ENCODE peak calls at places on chromosomes 16 and 17, in six cellular contexts. One of them, this sample, is unnamed.
A peak's percentile ranks its signal among the peaks of the same experiment; 100 is the strongest.

GRCh38 chr16:46885960-46886763 is 2.0 kb downstream of the GPT2 start:
- DNase-seq in fibroblast of lung: peak; percentile 56
- DNase-seq in CD4-positive, alpha-beta memory T cell: no peak
- DNase-seq in left ventricle myocardium inferior: no peak
- DNase-seq in RWPE2: no peak
- DNase-seq in ovary: no peak
- DNase-seq in this sample: no peak

GRCh38 chr16:760498-761343 is at the start of gene MSLN:
- DNase-seq in CD4-positive, alpha-beta memory T cell: no peak
- DNase-seq in fibroblast of lung: no peak
- DNase-seq in RWPE2: peak; percentile 88
- DNase-seq in ovary: no peak
- DNase-seq in left ventricle myocardium inferior: no peak
- DNase-seq in this sample: no peak

GRCh38 chr17:21361020-21361809 is 14.9 kb upstream of the KCNJ12 start:
- DNase-seq in left ventricle myocardium inferior: no peak
- DNase-seq in CD4-positive, alpha-beta memory T cell: no peak
- DNase-seq in fibroblast of lung: no peak
- DNase-seq in ovary: no peak
- DNase-seq in RWPE2: no peak
- DNase-seq in this sample: no peak

GRCh38 chr17:79615926-79616325 is 5.1 kb upstream of the RBFOX3 start:
- DNase-seq in CD4-positive, alpha-beta memory T cell: no peak
- DNase-seq in fibroblast of lung: no peak
- DNase-seq in left ventricle myocardium inferior: peak; percentile 5
- DNase-seq in RWPE2: peak; percentile 25
- DNase-seq in ovary: no peak
- DNase-seq in this sample: peak; percentile 35

GRCh38 chr16:53449816-53450517 is 15.7 kb downstream of the RBL2 start:
- DNase-seq in ovary: no peak
- DNase-seq in fibroblast of lung: no peak
- DNase-seq in RWPE2: no peak
- DNase-seq in CD4-positive, alpha-beta memory T cell: no peak
- DNase-seq in left ventricle myocardium inferior: no peak
- DNase-seq in this sample: no peak

GRCh38 chr17:41835800-41836549 is at the start of gene NT5C3B:
- DNase-seq in left ventricle myocardium inferior: peak; percentile 65
- DNase-seq in ovary: peak; percentile 64
- DNase-seq in fibroblast of lung: no peak
- DNase-seq in RWPE2: no peak
- DNase-seq in CD4-positive, alpha-beta memory T cell: peak; percentile 35
- DNase-seq in this sample: peak; percentile 91

GRCh38 chr17:78563189-78564145 is 13.7 kb downstream of the DNAH17 start:
- DNase-seq in CD4-positive, alpha-beta memory T cell: no peak
- DNase-seq in ovary: no peak
- DNase-seq in RWPE2: no peak
- DNase-seq in left ventricle myocardium inferior: peak; percentile 56
- DNase-seq in fibroblast of lung: no peak
- DNase-seq in this sample: peak; percentile 63

GRCh38 chr17:74125160-74125559 is 78.3 kb upstream of the RPL38 start:
- DNase-seq in RWPE2: no peak
- DNase-seq in ovary: no peak
- DNase-seq in CD4-positive, alpha-beta memory T cell: no peak
- DNase-seq in fibroblast of lung: no peak
- DNase-seq in left ventricle myocardium inferior: no peak
- DNase-seq in this sample: no peak

GRCh38 chr17:31830971-31831755 is 27.9 kb downstream of the COPRS start:
- DNase-seq in ovary: no peak
- DNase-seq in fibroblast of lung: peak; percentile 55
- DNase-seq in RWPE2: no peak
- DNase-seq in left ventricle myocardium inferior: no peak
- DNase-seq in CD4-positive, alpha-beta memory T cell: no peak
- DNase-seq in this sample: no peak

GRCh38 chr17:35046740-35047283 is 16.7 kb downstream of the RFFL start:
- DNase-seq in fibroblast of lung: peak; percentile 30
- DNase-seq in RWPE2: no peak
- DNase-seq in ovary: no peak
- DNase-seq in CD4-positive, alpha-beta memory T cell: peak; percentile 71
- DNase-seq in left ventricle myocardium inferior: no peak
- DNase-seq in this sample: no peak

GRCh38 chr17:13728751-13729150 is 127.0 kb upstream of the HS3ST3A1 start:
- DNase-seq in RWPE2: no peak
- DNase-seq in CD4-positive, alpha-beta memory T cell: no peak
- DNase-seq in left ventricle myocardium inferior: no peak
- DNase-seq in ovary: no peak
- DNase-seq in fibroblast of lung: no peak
- DNase-seq in this sample: no peak

GRCh38 chr16:2190659-2191445 is 5.6 kb downstream of the CASKIN1 start:
- DNase-seq in ovary: no peak
- DNase-seq in fibroblast of lung: no peak
- DNase-seq in RWPE2: no peak
- DNase-seq in CD4-positive, alpha-beta memory T cell: no peak
- DNase-seq in left ventricle myocardium inferior: no peak
- DNase-seq in this sample: no peak

GRCh38 chr17:79014158-79014758 is 4.7 kb upstream of the CANT1 start:
- DNase-seq in CD4-positive, alpha-beta memory T cell: no peak
- DNase-seq in left ventricle myocardium inferior: no peak
- DNase-seq in ovary: no peak
- DNase-seq in RWPE2: no peak
- DNase-seq in fibroblast of lung: no peak
- DNase-seq in this sample: no peak

GRCh38 chr17:40859536-40859935 is 7.5 kb downstream of the KRT12 start:
- DNase-seq in RWPE2: no peak
- DNase-seq in ovary: no peak
- DNase-seq in fibroblast of lung: no peak
- DNase-seq in left ventricle myocardium inferior: no peak
- DNase-seq in CD4-positive, alpha-beta memory T cell: no peak
- DNase-seq in this sample: no peak

GRCh38 chr16:29820730-29821662 is 734 bp downstream of the MVP start:
- DNase-seq in CD4-positive, alpha-beta memory T cell: peak; percentile 28
- DNase-seq in RWPE2: no peak
- DNase-seq in ovary: peak; percentile 72
- DNase-seq in fibroblast of lung: no peak
- DNase-seq in left ventricle myocardium inferior: no peak
- DNase-seq in this sample: peak; percentile 86

GRCh38 chr17:19384723-19385391 is 2.1 kb downstream of the MFAP4 start:
- DNase-seq in CD4-positive, alpha-beta memory T cell: no peak
- DNase-seq in fibroblast of lung: peak; percentile 99
- DNase-seq in ovary: peak; percentile 97
- DNase-seq in RWPE2: no peak
- DNase-seq in left ventricle myocardium inferior: peak; percentile 89
- DNase-seq in this sample: peak; percentile 91

GRCh38 chr17:45729284-45729907 is 54.7 kb upstream of the CRHR1 start:
- DNase-seq in ovary: no peak
- DNase-seq in fibroblast of lung: no peak
- DNase-seq in left ventricle myocardium inferior: no peak
- DNase-seq in CD4-positive, alpha-beta memory T cell: no peak
- DNase-seq in RWPE2: no peak
- DNase-seq in this sample: peak; percentile 26

GRCh38 chr17:63928172-63928666 is 3.9 kb downstream of the CD79B start:
- DNase-seq in ovary: no peak
- DNase-seq in CD4-positive, alpha-beta memory T cell: no peak
- DNase-seq in RWPE2: no peak
- DNase-seq in left ventricle myocardium inferior: peak; percentile 6
- DNase-seq in fibroblast of lung: no peak
- DNase-seq in this sample: no peak

GRCh38 chr17:55607736-55608341 is 96.6 kb upstream of the SMIM36 start:
- DNase-seq in left ventricle myocardium inferior: peak; percentile 60
- DNase-seq in fibroblast of lung: peak; percentile 75
- DNase-seq in RWPE2: no peak
- DNase-seq in ovary: peak; percentile 93
- DNase-seq in CD4-positive, alpha-beta memory T cell: no peak
- DNase-seq in this sample: no peak

GRCh38 chr17:17258998-17259397 is 22.0 kb upstream of the FLCN start:
- DNase-seq in ovary: no peak
- DNase-seq in left ventricle myocardium inferior: no peak
- DNase-seq in CD4-positive, alpha-beta memory T cell: no peak
- DNase-seq in fibroblast of lung: no peak
- DNase-seq in RWPE2: no peak
- DNase-seq in this sample: no peak

GRCh38 chr17:77786740-77787505 is 171.6 kb upstream of the TNRC6C start:
- DNase-seq in ovary: no peak
- DNase-seq in CD4-positive, alpha-beta memory T cell: no peak
- DNase-seq in left ventricle myocardium inferior: no peak
- DNase-seq in fibroblast of lung: no peak
- DNase-seq in RWPE2: no peak
- DNase-seq in this sample: no peak

GRCh38 chr17:31842416-31843381 is 16.3 kb downstream of the COPRS start:
- DNase-seq in CD4-positive, alpha-beta memory T cell: peak; percentile 59
- DNase-seq in left ventricle myocardium inferior: peak; percentile 57
- DNase-seq in ovary: peak; percentile 79
- DNase-seq in RWPE2: no peak
- DNase-seq in fibroblast of lung: peak; percentile 82
- DNase-seq in this sample: peak; percentile 90

GRCh38 chr16:87182759-87183158 is 134.4 kb downstream of the C16orf95 start:
- DNase-seq in CD4-positive, alpha-beta memory T cell: no peak
- DNase-seq in left ventricle myocardium inferior: no peak
- DNase-seq in ovary: no peak
- DNase-seq in RWPE2: no peak
- DNase-seq in fibroblast of lung: no peak
- DNase-seq in this sample: no peak

GRCh38 chr17:682150-682549 is 32.5 kb downstream of the VPS53 start:
- DNase-seq in RWPE2: no peak
- DNase-seq in fibroblast of lung: no peak
- DNase-seq in CD4-positive, alpha-beta memory T cell: no peak
- DNase-seq in left ventricle myocardium inferior: no peak
- DNase-seq in ovary: no peak
- DNase-seq in this sample: no peak

GRCh38 chr16:58543685-58544084 is 28.4 kb downstream of the SETD6 start:
- DNase-seq in ovary: no peak
- DNase-seq in CD4-positive, alpha-beta memory T cell: no peak
- DNase-seq in fibroblast of lung: no peak
- DNase-seq in left ventricle myocardium inferior: no peak
- DNase-seq in RWPE2: no peak
- DNase-seq in this sample: no peak

GRCh38 chr16:47374629-47375028 is 86.2 kb downstream of the ITFG1 start:
- DNase-seq in fibroblast of lung: peak; percentile 52
- DNase-seq in RWPE2: no peak
- DNase-seq in left ventricle myocardium inferior: no peak
- DNase-seq in ovary: no peak
- DNase-seq in CD4-positive, alpha-beta memory T cell: no peak
- DNase-seq in this sample: no peak

GRCh38 chr17:78019976-78020716 is 61.6 kb downstream of the TNRC6C start:
- DNase-seq in fibroblast of lung: no peak
- DNase-seq in CD4-positive, alpha-beta memory T cell: no peak
- DNase-seq in ovary: no peak
- DNase-seq in left ventricle myocardium inferior: no peak
- DNase-seq in RWPE2: no peak
- DNase-seq in this sample: no peak

GRCh38 chr16:4667203-4667983 is 26.0 kb upstream of the NUDT16L1 start:
- DNase-seq in ovary: no peak
- DNase-seq in CD4-positive, alpha-beta memory T cell: no peak
- DNase-seq in fibroblast of lung: no peak
- DNase-seq in RWPE2: no peak
- DNase-seq in left ventricle myocardium inferior: no peak
- DNase-seq in this sample: no peak

GRCh38 chr16:4661661-4662060 is 31.7 kb upstream of the NUDT16L1 start:
- DNase-seq in CD4-positive, alpha-beta memory T cell: no peak
- DNase-seq in ovary: no peak
- DNase-seq in left ventricle myocardium inferior: no peak
- DNase-seq in RWPE2: no peak
- DNase-seq in fibroblast of lung: no peak
- DNase-seq in this sample: no peak

GRCh38 chr16:4663756-4664465 is 29.5 kb upstream of the NUDT16L1 start:
- DNase-seq in RWPE2: no peak
- DNase-seq in ovary: no peak
- DNase-seq in left ventricle myocardium inferior: peak; percentile 53
- DNase-seq in CD4-positive, alpha-beta memory T cell: no peak
- DNase-seq in fibroblast of lung: no peak
- DNase-seq in this sample: no peak

GRCh38 chr16:4666537-4667202 is 26.7 kb upstream of the NUDT16L1 start:
- DNase-seq in RWPE2: no peak
- DNase-seq in left ventricle myocardium inferior: no peak
- DNase-seq in CD4-positive, alpha-beta memory T cell: no peak
- DNase-seq in fibroblast of lung: no peak
- DNase-seq in ovary: no peak
- DNase-seq in this sample: no peak

GRCh38 chr16:4664538-4665418 is 28.6 kb upstream of the NUDT16L1 start:
- DNase-seq in CD4-positive, alpha-beta memory T cell: peak; percentile 65
- DNase-seq in ovary: no peak
- DNase-seq in fibroblast of lung: peak; percentile 10
- DNase-seq in left ventricle myocardium inferior: peak; percentile 45
- DNase-seq in RWPE2: no peak
- DNase-seq in this sample: no peak
- H3K4me1 ChIP-seq in CD4-positive, alpha-beta memory T cell: peaks cover 52% of the 10 kb centered on the region
- H3K4me1 ChIP-seq in ovary: peaks cover 3% of the 10 kb centered on the region
- H3K4me1 ChIP-seq in fibroblast of lung: peaks cover 4% of the 10 kb centered on the region
- H3K4me1 ChIP-seq in left ventricle myocardium inferior: peaks cover 40% of the 10 kb centered on the region
- H3K4me1 ChIP-seq in RWPE2: peaks cover 15% of the 10 kb centered on the region
- H3K4me1 ChIP-seq in this sample: no peaks in the 10 kb centered on the region

GRCh38 chr17:57930239-57930638 is 25.0 kb downstream of the CUEDC1 start:
- DNase-seq in ovary: no peak
- DNase-seq in left ventricle myocardium inferior: no peak
- DNase-seq in fibroblast of lung: no peak
- DNase-seq in RWPE2: no peak
- DNase-seq in CD4-positive, alpha-beta memory T cell: no peak
- DNase-seq in this sample: no peak
- H3K4me1 ChIP-seq in ovary: peaks cover 2% of the 10 kb centered on the region
- H3K4me1 ChIP-seq in left ventricle myocardium inferior: peaks cover 99% of the 10 kb centered on the region
- H3K4me1 ChIP-seq in fibroblast of lung: peaks cover 6% of the 10 kb centered on the region
- H3K4me1 ChIP-seq in RWPE2: peaks cover 20% of the 10 kb centered on the region
- H3K4me1 ChIP-seq in CD4-positive, alpha-beta memory T cell: no peaks in the 10 kb centered on the region
- H3K4me1 ChIP-seq in this sample: no peaks in the 10 kb centered on the region

DNA sequence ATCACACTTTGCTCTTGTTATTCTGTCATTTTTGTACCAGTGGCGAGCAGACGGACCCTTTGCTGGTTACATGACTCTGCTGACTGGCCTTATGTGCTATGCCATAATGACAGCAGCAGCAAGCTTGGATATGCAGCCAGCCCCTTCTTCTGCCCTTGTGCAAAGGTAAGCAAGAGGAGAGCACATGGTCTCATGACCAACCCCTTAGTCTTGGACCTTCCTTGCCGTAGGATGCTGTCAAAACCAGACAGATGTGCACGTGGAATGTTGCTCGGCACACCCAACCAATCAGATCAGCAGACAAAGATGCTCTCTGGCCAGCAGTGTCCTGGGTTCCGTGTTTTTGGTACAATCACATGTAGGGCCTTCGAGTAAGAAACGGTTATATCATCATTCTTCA is 4.8 kb upstream of the N4BP1 start:
- DNase-seq in ovary: no peak
- DNase-seq in left ventricle myocardium inferior: no peak
- DNase-seq in CD4-positive, alpha-beta memory T cell: no peak
- DNase-seq in fibroblast of lung: no peak
- DNase-seq in RWPE2: no peak
- DNase-seq in this sample: no peak
- H3K4me1 ChIP-seq in ovary: peaks cover 1% of the 10 kb centered on the region
- H3K4me1 ChIP-seq in left ventricle myocardium inferior: peaks cover 69% of the 10 kb centered on the region
- H3K4me1 ChIP-seq in CD4-positive, alpha-beta memory T cell: peaks cover 36% of the 10 kb centered on the region
- H3K4me1 ChIP-seq in fibroblast of lung: no peaks in the 10 kb centered on the region
- H3K4me1 ChIP-seq in RWPE2: peaks cover 22% of the 10 kb centered on the region
- H3K4me1 ChIP-seq in this sample: no peaks in the 10 kb centered on the region

DNA sequence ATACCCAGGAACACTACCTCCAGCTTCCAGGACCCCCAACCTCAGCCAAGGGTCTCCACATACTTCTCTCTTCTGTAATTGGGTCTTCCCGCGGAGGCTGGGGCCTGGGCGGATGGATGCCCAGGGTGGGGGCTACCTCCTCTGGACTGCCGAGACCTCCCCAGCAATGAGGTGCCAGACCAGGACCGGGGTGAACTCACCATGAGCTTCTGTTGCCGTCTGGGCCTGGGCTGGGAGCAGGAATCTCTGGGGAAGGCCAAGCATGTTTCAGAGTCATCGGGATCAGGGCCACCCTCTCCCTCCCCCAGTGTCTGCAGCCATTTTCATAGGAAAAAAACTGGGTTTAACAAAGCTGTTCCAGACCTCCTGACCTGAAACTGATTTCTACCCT is 10.3 kb upstream of the BAHCC1 start:
- DNase-seq in RWPE2: no peak
- DNase-seq in CD4-positive, alpha-beta memory T cell: no peak
- DNase-seq in left ventricle myocardium inferior: no peak
- DNase-seq in fibroblast of lung: no peak
- DNase-seq in ovary: peak; percentile 34
- DNase-seq in this sample: no peak
- H3K4me1 ChIP-seq in RWPE2: no peaks in the 10 kb centered on the region
- H3K4me1 ChIP-seq in CD4-positive, alpha-beta memory T cell: peaks cover 7% of the 10 kb centered on the region
- H3K4me1 ChIP-seq in left ventricle myocardium inferior: peaks cover 44% of the 10 kb centered on the region
- H3K4me1 ChIP-seq in fibroblast of lung: peaks cover 21% of the 10 kb centered on the region
- H3K4me1 ChIP-seq in ovary: peaks cover 7% of the 10 kb centered on the region
- H3K4me1 ChIP-seq in this sample: no peaks in the 10 kb centered on the region